ENCODE peak calls at places on chromosomes 13 and 19, in seven cellular contexts. E, I, Y, R, V, U and D are unnamed samples.

GRCh38 chr19:48271531-48272151 is 1.8 kb downstream of the ZNF114 start:
- DNase-seq in U (peak), E (peak), R (peak), V (peak), Y (peak), I (peak), D (no peak)

GRCh38 chr19:40774916-40775631 is at the start of gene MIA:
- DNase-seq in E (no peak), V (no peak), I (no peak), R (no peak), Y (no peak), U (no peak), D (no peak)

GRCh38 chr13:37001921-37002250 is 1.3 kb downstream of the EXOSC8 start:
- DNase-seq in Y (no peak), E (no peak), R (no peak), V (no peak), U (no peak), I (no peak), D (no peak)

GRCh38 chr13:34335662-34336007 is 517.7 kb downstream of the RFC3 start:
- DNase-seq in Y (no peak), R (no peak), U (no peak), I (no peak), V (no peak), E (no peak), D (no peak)

GRCh38 chr13:40530961-40531360 is 135.5 kb downstream of the FOXO1 start:
- DNase-seq in V (no peak), Y (no peak), U (no peak), I (no peak), E (no peak), R (no peak), D (no peak)

GRCh38 chr19:19404879-19405860 is at the start of gene GATAD2A:
- DNase-seq in Y (peak), U (peak), E (peak), V (peak), R (peak), I (peak), D (peak)

GRCh38 chr13:51444922-51445321 is 7.9 kb downstream of the INTS6 start:
- DNase-seq in V (peak), Y (no peak), I (no peak), R (no peak), U (no peak), E (no peak), D (no peak)

GRCh38 chr19:13881231-13881691 is 4.3 kb downstream of the NANOS3 start:
- DNase-seq in R (no peak), U (no peak), V (no peak), Y (no peak), E (peak), I (peak), D (peak)

GRCh38 chr19:1244693-1245451 is 3.3 kb downstream of the ATP5F1D start:
- DNase-seq in R (peak), I (no peak), V (no peak), E (peak), Y (peak), U (no peak), D (no peak)

GRCh38 chr19:56663931-56664500 is 7.5 kb downstream of the ZNF835 start:
- DNase-seq in Y (no peak), V (no peak), E (no peak), U (no peak), I (no peak), R (no peak), D (no peak)

GRCh38 chr19:10985502-10985901 is 24.7 kb downstream of the SMARCA4 start:
- DNase-seq in I (no peak), U (no peak), Y (no peak), E (no peak), V (no peak), R (no peak), D (no peak)

GRCh38 chr19:45164577-45165335 is 4.0 kb upstream of the NKPD1 start:
- DNase-seq in Y (peak), U (peak), E (peak), R (peak), I (peak), V (peak), D (peak)

GRCh38 chr19:56139847-56140582 is 1.1 kb upstream of the ZNF444 start:
- DNase-seq in E (peak), I (no peak), U (no peak), V (no peak), R (no peak), Y (no peak), D (no peak)

GRCh38 chr13:44142911-44143665 is 230.5 kb upstream of the SERP2 start:
- DNase-seq in E (no peak), R (no peak), V (peak), Y (no peak), I (no peak), U (no peak), D (no peak)

GRCh38 chr13:100800283-100800875 is 125.8 kb upstream of the TMTC4 start:
- DNase-seq in V (no peak), Y (no peak), I (no peak), U (no peak), E (no peak), R (no peak), D (no peak)

GRCh38 chr19:11486661-11487503 is 6.0 kb upstream of the ELAVL3 start:
- DNase-seq in R (no peak), E (no peak), V (no peak), I (no peak), Y (no peak), U (no peak), D (no peak)

GRCh38 chr13:99330942-99331341 is 23.7 kb upstream of the GPR183 start:
- DNase-seq in U (no peak), Y (no peak), E (no peak), I (no peak), R (no peak), V (no peak), D (no peak)

GRCh38 chr19:33700408-33700757 is 78.6 kb downstream of the CHST8 start:
- DNase-seq in U (no peak), V (no peak), Y (no peak), R (no peak), E (no peak), I (no peak), D (no peak)

GRCh38 chr13:40101708-40102359 is 446.4 kb downstream of the COG6 start:
- DNase-seq in I (no peak), E (no peak), V (no peak), R (no peak), Y (no peak), U (peak), D (no peak)

GRCh38 chr19:15479391-15480345 is at the start of gene PGLYRP2:
- DNase-seq in V (no peak), E (no peak), U (no peak), R (peak), I (no peak), Y (no peak), D (no peak)

GRCh38 chr13:96200810-96201209 is 110.9 kb downstream of the HS6ST3 start:
- DNase-seq in E (no peak), R (no peak), U (no peak), V (no peak), I (no peak), Y (no peak), D (no peak)

GRCh38 chr13:65724261-65724660 is 1505.9 kb downstream of the PCDH9 start:
- DNase-seq in V (peak), R (no peak), Y (no peak), U (no peak), E (no peak), I (no peak), D (no peak)

GRCh38 chr13:55230570-55230908 is 1910.2 kb upstream of the PRR20A start:
- DNase-seq in R (no peak), V (no peak), E (no peak), Y (no peak), U (no peak), I (no peak), D (no peak)

GRCh38 chr13:37457594-37457993 is 141.0 kb downstream of the POSTN start:
- DNase-seq in V (peak), I (no peak), Y (no peak), E (no peak), U (no peak), R (no peak), D (no peak)

GRCh38 chr19:13844130-13844631 is 32.8 kb upstream of the NANOS3 start:
- DNase-seq in E (peak), I (no peak), U (no peak), R (no peak), Y (no peak), V (no peak), D (no peak)

GRCh38 chr19:11267316-11268085 is 5.2 kb upstream of the DOCK6 start:
- DNase-seq in V (no peak), E (no peak), Y (no peak), I (no peak), U (no peak), R (no peak), D (no peak)

GRCh38 chr13:52665325-52665724 is 12.7 kb downstream of the SUGT1 start:
- DNase-seq in R (no peak), E (no peak), V (peak), Y (no peak), I (peak), U (no peak), D (peak)

GRCh38 chr19:14031719-14032480 is at the start of gene IL27RA:
- DNase-seq in E (peak), U (peak), I (peak), V (peak), R (peak), Y (peak), D (peak)

GRCh38 chr13:48775804-48776203 is 122.1 kb downstream of the CYSLTR2 start:
- DNase-seq in I (no peak), Y (no peak), V (peak), R (no peak), E (no peak), U (no peak), D (no peak)